ENCODE peak calls at places on chromosome X, in eight cellular contexts. W is Daoy; H is astrocyte of the spinal cord; T is RPMI7951; I is activated naive CD8-positive, alpha-beta T cell treated with anti-CD3 and anti-CD28 coated beads, Interleukin-2, amount 50 U/mL, for 24 hours; B is NCI-H1417; C is lung microvascular endothelial cell; A is ELR. E is an unnamed sample.

GRCh38 chrX:49165901-49166881 is 3.6 kb downstream of the MAGIX start:
- DNase-seq in T (peak; percentile 76), B (peak; percentile 61), W (peak; percentile 57), C (peak; percentile 65), A (peak; percentile 85), H (peak; percentile 77), I (peak; percentile 72), E (peak; percentile 91)

GRCh38 chrX:115696939-115697338 is 136.0 kb downstream of the PLS3 start:
- DNase-seq in T (no peak), B (no peak), C (no peak), A (no peak), I (no peak), H (no peak), W (no peak), E (no peak)

GRCh38 chrX:40095588-40096394 is 2.0 kb downstream of the BCOR start:
- DNase-seq in T (peak; percentile 39), C (peak; percentile 46), B (peak; percentile 66), A (peak; percentile 46), I (peak; percentile 27), W (peak; percentile 32), H (no peak), E (peak; percentile 61)

GRCh38 chrX:153794897-153795816 is 689 bp downstream of the SSR4 start:
- DNase-seq in C (peak; percentile 13), A (peak; percentile 42), W (no peak), H (no peak), T (no peak), B (no peak), I (peak; percentile 16), E (peak; percentile 58)

GRCh38 chrX:82219129-82219528 is 1017.2 kb downstream of the SH3BGRL start:
- DNase-seq in W (no peak), H (no peak), A (no peak), B (no peak), C (no peak), I (no peak), T (no peak), E (no peak)

GRCh38 chrX:68332156-68332823 is 101.0 kb downstream of the OPHN1 start:
- DNase-seq in A (no peak), B (no peak), H (peak; percentile 13), I (no peak), W (no peak), T (no peak), C (no peak), E (no peak)

GRCh38 chrX:82648062-82648461 is 860.0 kb upstream of the POU3F4 start:
- DNase-seq in T (peak; percentile 1), A (no peak), H (peak; percentile 23), W (no peak), B (peak; percentile 28), C (peak; percentile 12), I (no peak), E (no peak)

GRCh38 chrX:57156397-57157049 is 19.3 kb upstream of the SPIN2A start:
- DNase-seq in A (peak; percentile 10), B (peak; percentile 48), C (peak; percentile 57), W (peak; percentile 6), H (peak; percentile 8), T (peak; percentile 14), I (no peak), E (no peak)

GRCh38 chrX:154458954-154459829 is 1.1 kb downstream of the PLXNA3 start:
- DNase-seq in T (peak; percentile 41), B (peak; percentile 52), A (peak; percentile 34), H (no peak), C (no peak), W (peak; percentile 26), I (no peak), E (peak; percentile 47)

GRCh38 chrX:154121961-154122360 is 22.1 kb upstream of the OPN1LW start:
- DNase-seq in I (no peak), W (no peak), B (no peak), C (peak; percentile 5), A (no peak), H (no peak), T (peak; percentile 2), E (no peak)

GRCh38 chrX:57933321-57933720 is 23.1 kb upstream of the ZXDA start:
- DNase-seq in W (no peak), A (no peak), B (no peak), C (no peak), I (no peak), H (no peak), T (no peak), E (no peak)

GRCh38 chrX:288561-288991 is 7.4 kb downstream of the PLCXD1 start:
- DNase-seq in T (no peak), W (no peak), B (no peak), H (no peak), C (no peak), A (no peak), I (no peak), E (no peak)

GRCh38 chrX:53284684-53285447 is 3.5 kb upstream of the IQSEC2 start:
- DNase-seq in H (peak; percentile 26), T (peak; percentile 57), C (peak; percentile 50), A (peak; percentile 51), B (peak; percentile 78), W (peak; percentile 41), I (peak; percentile 58), E (peak; percentile 29)